ENCODE peak calls at places on chromosomes 11 and 22, in seven cellular contexts. One of them, this sample, is unnamed.

GRCh38 chr11:46298699-46299424 is 21.4 kb downstream of the CREB3L1 start:
- DNase-seq in GM23338: no peak
- DNase-seq in HCT116: no peak
- DNase-seq in HL-60: no peak
- DNase-seq in A549: no peak
- DNase-seq in HepG2: no peak
- DNase-seq in K562: no peak
- DNase-seq in this sample: no peak

GRCh38 chr11:74443071-74443864 is 24.1 kb downstream of the KCNE3 start:
- DNase-seq in A549: peak
- DNase-seq in GM23338: peak
- DNase-seq in HL-60: no peak
- DNase-seq in K562: peak
- DNase-seq in HepG2: peak
- DNase-seq in HCT116: peak
- DNase-seq in this sample: no peak

GRCh38 chr11:23021287-23021863 is 161.1 kb upstream of the CCDC179 start:
- DNase-seq in GM23338: peak
- DNase-seq in HCT116: no peak
- DNase-seq in A549: peak
- DNase-seq in HL-60: no peak
- DNase-seq in HepG2: peak
- DNase-seq in K562: peak
- DNase-seq in this sample: peak

GRCh38 chr11:60265373-60266214 is 14.9 kb upstream of the MS4A4A start:
- DNase-seq in GM23338: peak
- DNase-seq in HL-60: no peak
- DNase-seq in HepG2: peak
- DNase-seq in A549: peak
- DNase-seq in HCT116: peak
- DNase-seq in K562: peak
- DNase-seq in this sample: peak

GRCh38 chr11:124800226-124800929 is at the start of gene MSANTD2:
- DNase-seq in GM23338: peak
- DNase-seq in K562: peak
- DNase-seq in HepG2: peak
- DNase-seq in HL-60: peak
- DNase-seq in A549: peak
- DNase-seq in HCT116: peak
- DNase-seq in this sample: peak

GRCh38 chr11:43802509-43802908 is 78.1 kb upstream of the ALKBH3 start:
- DNase-seq in HL-60: no peak
- DNase-seq in A549: no peak
- DNase-seq in HepG2: peak
- DNase-seq in GM23338: peak
- DNase-seq in K562: peak
- DNase-seq in HCT116: no peak
- DNase-seq in this sample: no peak

GRCh38 chr11:36306888-36307287 is 10.8 kb downstream of the PRR5L start:
- DNase-seq in HL-60: no peak
- DNase-seq in HCT116: peak
- DNase-seq in A549: no peak
- DNase-seq in GM23338: peak
- DNase-seq in HepG2: peak
- DNase-seq in K562: peak
- DNase-seq in this sample: no peak

GRCh38 chr22:35620624-35621245 is 3.6 kb upstream of the MB start:
- DNase-seq in K562: no peak
- DNase-seq in HCT116: no peak
- DNase-seq in HepG2: no peak
- DNase-seq in GM23338: peak
- DNase-seq in HL-60: no peak
- DNase-seq in A549: no peak
- DNase-seq in this sample: no peak

GRCh38 chr11:61294717-61295595 is at the start of gene VWCE:
- DNase-seq in HCT116: no peak
- DNase-seq in HL-60: peak
- DNase-seq in HepG2: peak
- DNase-seq in K562: no peak
- DNase-seq in GM23338: peak
- DNase-seq in A549: peak
- DNase-seq in this sample: no peak

GRCh38 chr11:11493698-11494097 is 128.1 kb downstream of the GALNT18 start:
- DNase-seq in A549: no peak
- DNase-seq in HCT116: no peak
- DNase-seq in GM23338: no peak
- DNase-seq in HepG2: no peak
- DNase-seq in K562: no peak
- DNase-seq in HL-60: no peak
- DNase-seq in this sample: no peak

GRCh38 chr11:75271730-75272129 is 31.2 kb downstream of the TPBGL start:
- DNase-seq in K562: no peak
- DNase-seq in HCT116: no peak
- DNase-seq in HL-60: no peak
- DNase-seq in GM23338: no peak
- DNase-seq in HepG2: no peak
- DNase-seq in A549: no peak
- DNase-seq in this sample: no peak

GRCh38 chr11:46701078-46701654 is 335 bp downstream of the ZNF408 start:
- DNase-seq in K562: peak
- DNase-seq in HepG2: no peak
- DNase-seq in HL-60: no peak
- DNase-seq in HCT116: no peak
- DNase-seq in GM23338: peak
- DNase-seq in A549: no peak
- DNase-seq in this sample: no peak

GRCh38 chr11:125364085-125364822 is 131.8 kb downstream of the FEZ1 start:
- DNase-seq in HepG2: no peak
- DNase-seq in A549: no peak
- DNase-seq in HL-60: no peak
- DNase-seq in GM23338: no peak
- DNase-seq in K562: no peak
- DNase-seq in HCT116: no peak
- DNase-seq in this sample: no peak

GRCh38 chr22:41828516-41828915 is 4.4 kb upstream of the SREBF2 start:
- DNase-seq in GM23338: no peak
- DNase-seq in HepG2: no peak
- DNase-seq in A549: no peak
- DNase-seq in HL-60: no peak
- DNase-seq in HCT116: no peak
- DNase-seq in K562: no peak
- DNase-seq in this sample: no peak

GRCh38 chr11:105100206-105100605 is 39.4 kb downstream of the CARD18 start:
- DNase-seq in GM23338: no peak
- DNase-seq in HepG2: no peak
- DNase-seq in K562: no peak
- DNase-seq in HCT116: no peak
- DNase-seq in A549: no peak
- DNase-seq in HL-60: no peak
- DNase-seq in this sample: no peak

GRCh38 chr11:44407211-44407996 is 97.5 kb upstream of the ALX4 start:
- DNase-seq in GM23338: no peak
- DNase-seq in HCT116: no peak
- DNase-seq in K562: no peak
- DNase-seq in A549: no peak
- DNase-seq in HepG2: no peak
- DNase-seq in HL-60: no peak
- DNase-seq in this sample: no peak

GRCh38 chr22:36860821-36861659 is at the start of gene NCF4:
- DNase-seq in K562: no peak
- DNase-seq in A549: no peak
- DNase-seq in HL-60: peak
- DNase-seq in GM23338: no peak
- DNase-seq in HepG2: no peak
- DNase-seq in HCT116: no peak
- DNase-seq in this sample: no peak

GRCh38 chr11:24267015-24267414 is 229.8 kb upstream of the LUZP2 start:
- DNase-seq in K562: no peak
- DNase-seq in HCT116: no peak
- DNase-seq in GM23338: peak
- DNase-seq in A549: no peak
- DNase-seq in HL-60: no peak
- DNase-seq in HepG2: no peak
- DNase-seq in this sample: no peak

GRCh38 chr22:31923166-31923565 is 21.2 kb upstream of the YWHAH start:
- DNase-seq in A549: no peak
- DNase-seq in HCT116: no peak
- DNase-seq in HL-60: no peak
- DNase-seq in GM23338: no peak
- DNase-seq in HepG2: no peak
- DNase-seq in K562: no peak
- DNase-seq in this sample: no peak

GRCh38 chr11:79971255-79971654 is 530.4 kb upstream of the TENM4 start:
- DNase-seq in HL-60: no peak
- DNase-seq in GM23338: no peak
- DNase-seq in HepG2: no peak
- DNase-seq in HCT116: no peak
- DNase-seq in A549: no peak
- DNase-seq in K562: no peak
- DNase-seq in this sample: no peak

GRCh38 chr11:34585870-34586654 is 34.8 kb upstream of the EHF start:
- DNase-seq in HepG2: peak
- DNase-seq in K562: peak
- DNase-seq in HCT116: peak
- DNase-seq in HL-60: peak
- DNase-seq in GM23338: peak
- DNase-seq in A549: peak
- DNase-seq in this sample: peak

GRCh38 chr11:105106140-105106539 is 33.4 kb downstream of the CARD18 start:
- DNase-seq in HL-60: no peak
- DNase-seq in GM23338: no peak
- DNase-seq in K562: no peak
- DNase-seq in HCT116: no peak
- DNase-seq in A549: no peak
- DNase-seq in HepG2: no peak
- DNase-seq in this sample: no peak

GRCh38 chr22:50696799-50697561 is 24.4 kb downstream of the SHANK3 start:
- DNase-seq in A549: peak
- DNase-seq in HL-60: no peak
- DNase-seq in K562: peak
- DNase-seq in HCT116: no peak
- DNase-seq in HepG2: no peak
- DNase-seq in GM23338: peak
- DNase-seq in this sample: no peak

GRCh38 chr11:3836903-3837302 is 3.9 kb downstream of the RHOG start:
- DNase-seq in HepG2: no peak
- DNase-seq in GM23338: no peak
- DNase-seq in K562: peak
- DNase-seq in HL-60: peak
- DNase-seq in HCT116: no peak
- DNase-seq in A549: no peak
- DNase-seq in this sample: no peak

GRCh38 chr11:62472063-62472884 is 53.4 kb downstream of the SCGB1A1 start:
- DNase-seq in GM23338: no peak
- DNase-seq in K562: peak
- DNase-seq in HepG2: peak
- DNase-seq in A549: peak
- DNase-seq in HL-60: peak
- DNase-seq in HCT116: peak
- DNase-seq in this sample: no peak

GRCh38 chr11:63767415-63768231 is 952 bp downstream of the ZFTA start:
- DNase-seq in GM23338: peak
- DNase-seq in HCT116: peak
- DNase-seq in HepG2: peak
- DNase-seq in A549: peak
- DNase-seq in HL-60: no peak
- DNase-seq in K562: peak
- DNase-seq in this sample: no peak

GRCh38 chr22:50310209-50310722 is 2.8 kb upstream of the PLXNB2 start:
- DNase-seq in HepG2: peak
- DNase-seq in HCT116: no peak
- DNase-seq in HL-60: no peak
- DNase-seq in K562: no peak
- DNase-seq in A549: no peak
- DNase-seq in GM23338: peak
- DNase-seq in this sample: no peak

GRCh38 chr11:110425751-110426545 is 3.8 kb upstream of the FDX1 start:
- DNase-seq in GM23338: no peak
- DNase-seq in HCT116: no peak
- DNase-seq in A549: no peak
- DNase-seq in HepG2: no peak
- DNase-seq in HL-60: no peak
- DNase-seq in K562: peak
- DNase-seq in this sample: no peak
- TF ChIP-seq REST in GM23338: no peak
- TF ChIP-seq REST in HCT116: no peak
- TF ChIP-seq REST in A549: no peak
- TF ChIP-seq REST in HepG2: no peak
- TF ChIP-seq REST in HL-60: no peak
- TF ChIP-seq REST in K562: no peak
- TF ChIP-seq REST in this sample: no peak

DNA sequence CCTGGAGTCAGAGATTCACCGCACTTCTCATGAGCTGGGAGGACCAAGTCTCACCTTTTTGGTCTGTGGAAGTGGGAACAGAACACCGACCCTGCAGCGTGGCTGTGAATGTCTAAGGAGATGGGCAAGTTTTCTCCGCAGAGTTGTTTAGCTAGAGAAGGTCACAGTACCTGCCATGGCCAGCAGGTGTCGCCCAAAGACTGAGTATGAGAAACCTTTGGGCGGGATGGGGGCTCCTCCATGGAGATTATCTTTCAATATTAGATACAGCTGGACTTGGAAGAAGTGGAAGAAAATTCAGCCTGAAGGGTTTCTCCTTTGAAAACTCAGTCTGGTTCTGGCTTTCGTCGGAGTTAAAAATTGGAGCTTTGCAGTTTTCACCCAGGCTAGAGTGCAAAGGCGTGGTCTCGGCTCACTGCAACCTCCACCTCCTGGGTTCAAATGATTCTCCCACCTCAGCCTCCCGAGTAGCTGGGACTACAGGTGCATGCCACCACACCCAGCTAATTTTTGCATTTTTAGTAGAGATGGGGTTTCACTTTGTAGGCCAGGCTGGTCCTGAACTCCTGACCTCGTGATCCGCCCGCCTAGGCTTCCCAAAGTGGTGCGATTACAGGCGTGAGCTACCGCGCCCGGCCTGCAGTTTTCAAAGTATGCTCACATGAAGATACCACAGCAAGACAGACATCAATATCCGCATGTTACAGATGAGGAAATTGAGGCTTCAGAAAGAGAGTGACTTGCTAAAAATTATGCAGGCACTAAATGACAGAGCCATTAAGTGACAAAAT is 10.7 kb upstream of the DSCAML1 start:
- DNase-seq in A549: peak
- DNase-seq in HepG2: no peak
- DNase-seq in GM23338: peak
- DNase-seq in HL-60: no peak
- DNase-seq in K562: peak
- DNase-seq in HCT116: peak
- DNase-seq in this sample: no peak
- TF ChIP-seq REST in A549: no peak
- TF ChIP-seq REST in HepG2: no peak
- TF ChIP-seq REST in GM23338: no peak
- TF ChIP-seq REST in HL-60: no peak
- TF ChIP-seq REST in K562: no peak
- TF ChIP-seq REST in HCT116: no peak
- TF ChIP-seq REST in this sample: no peak

GRCh38 chr11:118691926-118692830 is 12.7 kb upstream of the TREH start:
- DNase-seq in HCT116: no peak
- DNase-seq in HL-60: peak
- DNase-seq in K562: no peak
- DNase-seq in GM23338: no peak
- DNase-seq in A549: no peak
- DNase-seq in HepG2: peak
- DNase-seq in this sample: no peak
- TF ChIP-seq REST in HCT116: no peak
- TF ChIP-seq REST in HL-60: peak
- TF ChIP-seq REST in K562: no peak
- TF ChIP-seq REST in GM23338: no peak
- TF ChIP-seq REST in A549: no peak
- TF ChIP-seq REST in HepG2: no peak
- TF ChIP-seq REST in this sample: no peak

GRCh38 chr22:46585340-46586122 is 34.7 kb upstream of the GRAMD4 start:
- DNase-seq in HL-60: no peak
- DNase-seq in HepG2: no peak
- DNase-seq in A549: no peak
- DNase-seq in K562: no peak
- DNase-seq in GM23338: no peak
- DNase-seq in HCT116: no peak
- DNase-seq in this sample: no peak
- TF ChIP-seq REST in HL-60: no peak
- TF ChIP-seq REST in HepG2: no peak
- TF ChIP-seq REST in A549: no peak
- TF ChIP-seq REST in K562: no peak
- TF ChIP-seq REST in GM23338: no peak
- TF ChIP-seq REST in HCT116: no peak
- TF ChIP-seq REST in this sample: no peak

This sample was measured in Panc1.